ENCODE peak calls at places on chromosomes 1 and 21, in four cellular contexts. F, D, H and M are unnamed samples.

GRCh38 chr1:76948846-76949245 is 81.6 kb downstream of the ST6GALNAC5 start:
- DNase-seq in F (no peak), D (no peak), H (no peak), M (no peak)

GRCh38 chr21:37475186-37475868 is 108.8 kb downstream of the DYRK1A start:
- DNase-seq in F (no peak), D (no peak), H (no peak), M (no peak)

GRCh38 chr21:41727784-41728763 is 38.8 kb downstream of the RIPK4 start:
- DNase-seq in F (no peak), D (no peak), H (no peak), M (no peak)

GRCh38 chr21:28790335-28790734 is 202.3 kb downstream of the LTN1 start:
- DNase-seq in F (no peak), D (no peak), H (no peak), M (no peak)

GRCh38 chr21:15874610-15875009 is 144.8 kb downstream of the USP25 start:
- DNase-seq in F (no peak), D (no peak), H (no peak), M (no peak)

GRCh38 chr21:42570841-42571387 is 57.3 kb downstream of the SLC37A1 start:
- DNase-seq in F (no peak), D (no peak), H (no peak), M (peak)

GRCh38 chr1:100277866-100278265 is 11.8 kb downstream of the RTCA start:
- DNase-seq in F (no peak), D (no peak), H (no peak), M (no peak)

GRCh38 chr21:41064325-41064724 is 103.6 kb upstream of the BACE2 start:
- DNase-seq in F (no peak), D (no peak), H (no peak), M (no peak)

GRCh38 chr1:180953791-180954721 is 41.4 kb downstream of the KIAA1614 start:
- DNase-seq in F (no peak), D (peak), H (no peak), M (peak)

GRCh38 chr1:227391204-227391603 is 72.9 kb upstream of the CDC42BPA start:
- DNase-seq in F (peak), D (no peak), H (no peak), M (no peak)

GRCh38 chr1:10696977-10697376 is 99.5 kb downstream of the CASZ1 start:
- DNase-seq in F (no peak), D (no peak), H (no peak), M (no peak)

GRCh38 chr1:99557556-99558256 is 88.2 kb upstream of the PALMD start:
- DNase-seq in F (no peak), D (no peak), H (no peak), M (no peak)

GRCh38 chr1:19622204-19622603 is 21.9 kb upstream of the NBL1 start:
- DNase-seq in F (no peak), D (no peak), H (no peak), M (no peak)

GRCh38 chr21:44836666-44837471 is 19.0 kb upstream of the SUMO3 start:
- DNase-seq in F (peak), D (peak), H (no peak), M (no peak)

GRCh38 chr1:23224721-23225648 is 7.7 kb upstream of the HTR1D start:
- DNase-seq in F (no peak), D (no peak), H (no peak), M (no peak)

GRCh38 chr1:2546515-2547209 is 9.5 kb upstream of the TNFRSF14 start:
- DNase-seq in F (peak), D (peak), H (peak), M (peak)

GRCh38 chr1:165843304-165843703 is 15.9 kb downstream of the UCK2 start:
- DNase-seq in F (no peak), D (no peak), H (no peak), M (no peak)

GRCh38 chr1:36154765-36155559 is 998 bp upstream of the MAP7D1 start:
- DNase-seq in F (no peak), D (no peak), H (no peak), M (peak)

GRCh38 chr1:98119793-98120192 is 199.0 kb upstream of the DPYD start:
- DNase-seq in F (no peak), D (no peak), H (peak), M (peak)

GRCh38 chr1:229420765-229421164 is 13.1 kb downstream of the ACTA1 start:
- DNase-seq in F (peak), D (no peak), H (no peak), M (no peak)

GRCh38 chr1:53485478-53486394 is 26.5 kb downstream of the DMRTB1 start:
- DNase-seq in F (peak), D (peak), H (peak), M (peak)

GRCh38 chr1:10651377-10651776 is 145.1 kb downstream of the CASZ1 start:
- DNase-seq in F (peak), D (peak), H (peak), M (no peak)

GRCh38 chr1:2583331-2583791 is 3.2 kb upstream of the PRXL2B start:
- DNase-seq in F (no peak), D (no peak), H (no peak), M (no peak)

GRCh38 chr1:36567601-36568341 is 85.1 kb upstream of the CSF3R start:
- DNase-seq in F (no peak), D (no peak), H (no peak), M (no peak)

GRCh38 chr1:218299416-218299815 is 14.3 kb downstream of the RRP15 start:
- DNase-seq in F (no peak), D (peak), H (no peak), M (no peak)

GRCh38 chr1:22139066-22139594 is 3.8 kb downstream of the WNT4 start:
- DNase-seq in F (no peak), D (no peak), H (no peak), M (no peak)

GRCh38 chr1:184988506-184988905 is 14.2 kb upstream of the NIBAN1 start:
- DNase-seq in F (no peak), D (no peak), H (no peak), M (no peak)

GRCh38 chr1:25037174-25038074 is 107.3 kb upstream of the RUNX3 start:
- DNase-seq in F (peak), D (peak), H (peak), M (peak)

GRCh38 chr1:169300854-169301253 is 66.7 kb downstream of the NME7 start:
- DNase-seq in F (no peak), D (no peak), H (no peak), M (no peak)

GRCh38 chr1:174258148-174258550 is 98.8 kb downstream of the RABGAP1L start:
- DNase-seq in F (peak), D (peak), H (peak), M (peak)

GRCh38 chr1:68373173-68373572 is 76.6 kb downstream of the RPE65 start:
- DNase-seq in F (no peak), D (no peak), H (no peak), M (no peak)

GRCh38 chr1:175095978-175096611 is 28.5 kb downstream of the TNN start:
- DNase-seq in F (no peak), D (peak), H (no peak), M (no peak)

GRCh38 chr1:225735252-225736149 is 42.1 kb upstream of the SRP9 start:
- DNase-seq in F (no peak), D (peak), H (no peak), M (no peak)

GRCh38 chr1:12521096-12521495 is 96.9 kb downstream of the DHRS3 start:
- DNase-seq in F (no peak), D (no peak), H (no peak), M (no peak)

GRCh38 chr1:38929476-38929875 is 12.2 kb downstream of the RHBDL2 start:
- DNase-seq in F (no peak), D (no peak), H (peak), M (no peak)

GRCh38 chr1:210932104-210932503 is 201.8 kb downstream of the KCNH1 start:
- DNase-seq in F (no peak), D (no peak), H (no peak), M (no peak)

GRCh38 chr1:26429741-26430140 is 2.4 kb upstream of the DHDDS start:
- DNase-seq in F (no peak), D (no peak), H (no peak), M (no peak)

GRCh38 chr1:191993549-191993948 is 164.7 kb upstream of the RGS18 start:
- DNase-seq in F (no peak), D (peak), H (no peak), M (no peak)

GRCh38 chr1:110682898-110683297 is 8.2 kb upstream of the KCNA3 start:
- DNase-seq in F (no peak), D (no peak), H (no peak), M (no peak)
- TF ChIP-seq JUN in F (no peak), D (no peak), H (no peak), M (no peak)

DNA sequence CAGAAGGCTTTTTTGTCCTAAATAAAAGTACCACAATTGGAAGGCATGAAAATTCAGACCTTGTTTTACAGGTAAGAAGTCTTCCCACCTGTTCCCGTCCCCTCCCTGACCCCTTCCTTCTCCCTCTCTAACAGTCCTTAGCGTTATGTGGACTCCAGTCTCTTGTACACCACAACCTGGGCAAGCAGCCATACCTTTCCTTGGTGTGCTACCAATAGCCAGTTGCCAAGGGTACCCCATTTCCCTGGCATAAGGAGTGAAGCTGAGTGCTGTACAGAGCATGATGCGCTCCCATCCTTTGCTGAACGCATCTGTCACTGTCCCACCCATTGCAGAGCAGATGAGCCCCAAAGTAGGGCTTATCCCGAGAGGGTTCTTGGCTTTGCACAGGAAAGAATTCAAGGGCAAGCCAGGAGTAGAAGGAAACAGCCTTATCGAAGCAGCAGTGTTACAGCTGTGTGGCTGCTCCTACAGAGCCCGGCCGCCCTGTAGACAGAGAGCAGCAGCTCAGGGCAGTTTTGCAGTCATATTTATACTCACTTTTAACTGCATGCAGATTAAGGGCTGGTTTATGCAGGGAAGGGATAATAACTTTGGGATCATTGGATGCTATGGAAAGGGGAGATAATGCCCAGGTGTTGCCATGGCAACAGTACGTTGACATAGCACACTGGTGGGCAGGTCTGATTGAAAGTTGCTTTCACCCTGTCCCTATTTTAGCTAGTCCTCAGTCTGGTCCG is 5.0 kb downstream of the FHAD1 start:
- DNase-seq in F (no peak), D (no peak), H (no peak), M (no peak)
- TF ChIP-seq USF2 in F (no peak), D (no peak), H (no peak), M (no peak)

DNA sequence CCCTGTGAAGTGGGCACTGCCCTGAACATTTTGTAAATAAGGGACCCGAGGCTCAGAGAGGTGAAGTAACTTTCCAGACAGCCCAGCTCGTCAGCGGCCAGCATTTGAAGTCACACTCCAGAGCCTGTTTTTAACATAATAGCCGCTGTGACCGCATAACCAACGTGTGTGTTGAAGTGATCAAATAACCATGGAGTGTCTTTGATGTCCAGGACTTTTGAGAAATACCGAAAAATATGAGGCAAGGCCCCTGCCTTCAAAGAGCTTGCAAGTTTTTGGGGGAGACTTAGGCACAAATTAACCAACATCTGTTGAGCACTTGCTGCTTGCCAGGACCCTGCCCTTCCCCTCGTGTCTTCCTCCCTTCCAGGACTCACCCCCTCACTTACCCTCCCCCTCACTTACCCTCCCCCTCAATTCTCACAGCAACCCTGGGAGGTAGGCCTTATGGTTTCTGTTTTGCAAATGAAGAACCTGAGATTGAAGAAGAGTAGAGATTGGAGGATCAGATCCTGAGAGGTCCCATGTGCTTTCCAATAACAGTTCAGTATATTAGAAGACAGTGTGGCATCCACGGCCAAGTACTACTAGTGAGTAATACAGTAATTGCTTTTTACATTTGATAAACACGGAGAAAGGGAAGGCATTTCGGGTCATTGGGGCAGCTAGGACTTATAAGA is 1.3 kb upstream of the SLC16A1 start:
- DNase-seq in F (peak), D (peak), H (peak), M (peak)
- TF ChIP-seq ATF3 in F (no peak), D (no peak), H (no peak), M (no peak)

GRCh38 chr1:208834346-208835081 is 590.3 kb upstream of the PLXNA2 start:
- DNase-seq in F (no peak), D (no peak), H (no peak), M (no peak)
- TF ChIP-seq JUN in F (no peak), D (no peak), H (no peak), M (no peak)